ENCODE peak calls at places on chromosome 14, in five cellular contexts. L, A, D, Q and J are unnamed samples.

GRCh38 chr14:39219075-39219499 is 14.6 kb upstream of the MIA2 start:
- DNase-seq in L (no peak), A (peak), D (no peak), Q (no peak), J (no peak)

GRCh38 chr14:101884537-101885253 is 79.7 kb upstream of the DYNC1H1 start:
- DNase-seq in D (no peak), Q (no peak), A (no peak), L (no peak), J (no peak)

GRCh38 chr14:104422301-104423223 is 157.0 kb upstream of the C14orf180 start:
- DNase-seq in D (no peak), A (no peak), L (no peak), Q (no peak), J (no peak)

GRCh38 chr14:83173687-83174086 is 1640.0 kb upstream of the SEL1L start:
- DNase-seq in Q (no peak), L (no peak), D (no peak), A (no peak), J (no peak)

GRCh38 chr14:103735815-103736545 is 20.4 kb downstream of the ZFYVE21 start:
- DNase-seq in A (no peak), D (no peak), Q (no peak), L (no peak), J (no peak)

GRCh38 chr14:50095895-50096294 is 20.5 kb downstream of the VCPKMT start:
- DNase-seq in A (no peak), Q (no peak), D (no peak), L (no peak), J (no peak)

GRCh38 chr14:96062010-96062409 is 22.8 kb downstream of the C14orf132 start:
- DNase-seq in L (peak), A (no peak), D (no peak), Q (no peak), J (no peak)

GRCh38 chr14:99596772-99597171 is 7.2 kb downstream of the CCDC85C start:
- DNase-seq in A (no peak), L (no peak), D (no peak), Q (no peak), J (no peak)

GRCh38 chr14:58663494-58664111 is 25.8 kb downstream of the DACT1 start:
- DNase-seq in D (peak), A (peak), Q (no peak), L (no peak), J (peak)

GRCh38 chr14:100783630-100784321 is 42.1 kb upstream of the MEG3 start:
- DNase-seq in A (no peak), Q (peak), D (no peak), L (no peak), J (peak)

GRCh38 chr14:37550511-37550910 is 44.5 kb downstream of the FOXA1 start:
- DNase-seq in A (peak), L (no peak), Q (no peak), D (no peak), J (no peak)

GRCh38 chr14:80906336-80906735 is 35.2 kb downstream of the CEP128 start:
- DNase-seq in L (no peak), D (no peak), A (no peak), Q (no peak), J (no peak)

GRCh38 chr14:99930420-99931274 is 134.6 kb upstream of the EVL start:
- DNase-seq in D (no peak), L (no peak), Q (no peak), A (no peak), J (no peak)

GRCh38 chr14:81125536-81125935 is 95.2 kb downstream of the GTF2A1 start:
- DNase-seq in D (no peak), L (no peak), Q (no peak), A (no peak), J (no peak)

GRCh38 chr14:81766597-81766996 is 232.9 kb upstream of the SEL1L start:
- DNase-seq in Q (no peak), A (no peak), L (no peak), D (no peak), J (no peak)

GRCh38 chr14:75279153-75279738 is 618 bp downstream of the FOS start:
- DNase-seq in D (no peak), L (peak), Q (no peak), A (no peak), J (peak)

GRCh38 chr14:91654836-91655235 is 77.0 kb downstream of the CATSPERB start:
- DNase-seq in Q (no peak), D (no peak), L (no peak), A (no peak), J (no peak)

GRCh38 chr14:90979451-90979850 is 81.0 kb downstream of the RPS6KA5 start:
- DNase-seq in D (no peak), Q (no peak), L (peak), A (no peak), J (no peak)

GRCh38 chr14:93231129-93231979 is 24.3 kb downstream of the UBR7 start:
- DNase-seq in A (no peak), Q (peak), L (peak), D (no peak), J (peak)

GRCh38 chr14:91233936-91234790 is 10.3 kb downstream of the GPR68 start:
- DNase-seq in D (no peak), A (no peak), L (no peak), Q (no peak), J (no peak)

GRCh38 chr14:92637228-92637627 is 111.2 kb downstream of the LGMN start:
- DNase-seq in D (no peak), L (no peak), A (no peak), Q (no peak), J (peak)

GRCh38 chr14:91232052-91232451 is 12.5 kb downstream of the GPR68 start:
- DNase-seq in A (no peak), L (no peak), D (no peak), Q (no peak), J (no peak)

GRCh38 chr14:39890026-39890425 is 457.8 kb upstream of the FBXO33 start:
- DNase-seq in D (no peak), L (no peak), Q (no peak), A (no peak), J (no peak)

GRCh38 chr14:24113801-24114535 is 609 bp upstream of the DCAF11 start:
- DNase-seq in A (peak), L (peak), Q (peak), D (peak), J (peak)

GRCh38 chr14:67580336-67581230 is 19.5 kb downstream of the PIGH start:
- DNase-seq in A (no peak), D (no peak), Q (no peak), L (no peak), J (no peak)

GRCh38 chr14:103998027-103998426 is 55.7 kb upstream of the RD3L start:
- DNase-seq in L (no peak), D (no peak), Q (no peak), A (no peak), J (no peak)